ENCODE peak calls at places on chromosomes 13 and 19, in five cellular contexts. L is stimulated activated CD8-positive, alpha-beta memory T cell treated with anti-CD3 and anti-CD28 coated beads, Interleukin-15, amount 100 ng/mL, for 4 hours; N is neural crest cell; G is stimulated activated CD4-positive, alpha-beta T cell treated with anti-CD3 and anti-CD28 coated beads, Interleukin-12 subunit alpha, Interleukin-12 subunit beta, amount 100 ng/mL, for 4 hours; U is GM23338. X is an unnamed sample.

GRCh38 chr13:34076943-34077703 is 259.2 kb downstream of the RFC3 start:
- DNase-seq in G (no peak), L (no peak), N (no peak), U (peak; percentile 55), X (no peak)

GRCh38 chr19:35790981-35791813 is 15.8 kb downstream of the ARHGAP33 start:
- DNase-seq in U (peak; percentile 41), G (no peak), N (no peak), L (no peak), X (no peak)

GRCh38 chr19:38930776-38931761 is at the start of gene MRPS12:
- DNase-seq in G (peak; percentile 96), L (peak; percentile 95), N (peak; percentile 95), U (peak; percentile 100), X (peak; percentile 99)

GRCh38 chr13:20460744-20461143 is 64.9 kb downstream of the CRYL1 start:
- DNase-seq in N (no peak), G (no peak), U (peak; percentile 4), L (no peak), X (no peak)

GRCh38 chr19:17803264-17803896 is 8.4 kb downstream of the B3GNT3 start:
- DNase-seq in N (no peak), U (no peak), L (no peak), G (no peak), X (no peak)

GRCh38 chr19:41958367-41959055 is 610 bp downstream of the RABAC1 start:
- DNase-seq in G (peak; percentile 86), N (peak; percentile 65), U (peak; percentile 96), L (peak; percentile 58), X (peak; percentile 75)

GRCh38 chr13:26962671-26963070 is 202.1 kb upstream of the GPR12 start:
- DNase-seq in U (no peak), L (no peak), G (no peak), N (no peak), X (no peak)

GRCh38 chr19:7415163-7415856 is 66.6 kb downstream of the ARHGEF18 start:
- DNase-seq in U (peak; percentile 27), N (no peak), G (no peak), L (no peak), X (no peak)

GRCh38 chr13:20489185-20489820 is 36.4 kb downstream of the CRYL1 start:
- DNase-seq in L (no peak), G (peak; percentile 45), N (no peak), U (no peak), X (peak; percentile 60)

X was measured in stimulated activated naive CD8-positive, alpha-beta T cell treated with anti-CD3 and anti-CD28 coated beads, Interleukin-15, amount 100 ng/mL, for 72 hours.